ENCODE peak calls at places on chromosomes 3 and 15, in four cellular contexts. F, K, G and W are unnamed samples.

GRCh38 chr15:31276596-31277298 is 49.9 kb upstream of the KLF13 start:
- DNase-seq in G (no peak), F (no peak), K (no peak), W (peak; percentile 19)

GRCh38 chr15:82663186-82663600 is 16.0 kb upstream of the CPEB1 start:
- DNase-seq in K (peak; percentile 71), G (peak; percentile 16), F (no peak), W (peak; percentile 78)

GRCh38 chr3:168249048-168249538 is 153.4 kb upstream of the GOLIM4 start:
- DNase-seq in K (no peak), F (no peak), G (no peak), W (peak; percentile 68)

GRCh38 chr15:85583404-85584390 is 203.3 kb downstream of the AKAP13 start:
- DNase-seq in F (no peak), K (peak; percentile 60), G (no peak), W (peak; percentile 42)

GRCh38 chr15:57472861-57473260 is 96.6 kb downstream of the CGNL1 start:
- DNase-seq in F (no peak), K (no peak), G (no peak), W (no peak)

GRCh38 chr3:52052831-52053306 is 3.5 kb downstream of the DUSP7 start:
- DNase-seq in F (peak; percentile 49), K (no peak), G (peak; percentile 20), W (peak; percentile 63)

GRCh38 chr15:29788433-29789034 is 33.7 kb downstream of the TJP1 start:
- DNase-seq in F (no peak), G (no peak), K (no peak), W (no peak)

GRCh38 chr3:56131976-56132590 is 336.2 kb downstream of the ERC2 start:
- DNase-seq in K (peak; percentile 60), F (peak; percentile 24), G (no peak), W (no peak)

GRCh38 chr15:89893027-89893426 is 767 bp downstream of the AP3S2 start:
- DNase-seq in K (no peak), G (no peak), F (no peak), W (no peak)

GRCh38 chr15:100284701-100285100 is 57.1 kb downstream of the ADAMTS17 start:
- DNase-seq in G (no peak), K (no peak), F (no peak), W (no peak)

GRCh38 chr15:45892182-45892581 is 257.4 kb downstream of the SQOR start:
- DNase-seq in F (no peak), K (no peak), G (no peak), W (no peak)

GRCh38 chr15:80615783-80616391 is 79.2 kb upstream of the ABHD17C start:
- DNase-seq in K (peak; percentile 3), G (no peak), F (no peak), W (no peak)

GRCh38 chr3:58190882-58191281 is 19.9 kb downstream of the DNASE1L3 start:
- DNase-seq in K (no peak), F (no peak), G (no peak), W (no peak)

GRCh38 chr3:52406791-52407510 is 38.0 kb downstream of the SEMA3G start:
- DNase-seq in G (no peak), K (no peak), F (no peak), W (no peak)

GRCh38 chr3:159645874-159646273 is 342.8 kb upstream of the IL12A start:
- DNase-seq in K (no peak), G (no peak), F (no peak), W (no peak)

GRCh38 chr3:101212740-101213139 is 107.6 kb downstream of the IMPG2 start:
- DNase-seq in G (no peak), F (no peak), K (no peak), W (no peak)

GRCh38 chr3:41111011-41111410 is 88.3 kb upstream of the CTNNB1 start:
- DNase-seq in K (no peak), G (no peak), F (no peak), W (no peak)

GRCh38 chr15:70025413-70026296 is 72.1 kb downstream of the TLE3 start:
- DNase-seq in G (no peak), K (no peak), F (no peak), W (no peak)

GRCh38 chr15:67559158-67559557 is 16.7 kb downstream of the MAP2K5 start:
- DNase-seq in G (no peak), K (no peak), F (no peak), W (no peak)

GRCh38 chr15:77160562-77161481 is 89.9 kb upstream of the TSPAN3 start:
- DNase-seq in K (peak; percentile 89), F (no peak), G (no peak), W (peak; percentile 13)

GRCh38 chr15:45363334-45363733 is 15.0 kb downstream of the GATM start:
- DNase-seq in K (no peak), F (no peak), G (no peak), W (no peak)

GRCh38 chr15:74174966-74175270 is 1.4 kb downstream of the ISLR start:
- DNase-seq in G (no peak), K (no peak), F (no peak), W (no peak)

GRCh38 chr15:96234109-96234892 is 96.2 kb upstream of the NR2F2 start:
- DNase-seq in K (no peak), G (no peak), F (no peak), W (no peak)

GRCh38 chr3:156745766-156746165 is 71.4 kb downstream of the TIPARP start:
- DNase-seq in K (no peak), F (no peak), G (no peak), W (no peak)

GRCh38 chr3:149487598-149488197 is 13.2 kb downstream of the TM4SF4 start:
- DNase-seq in K (no peak), F (no peak), G (no peak), W (peak; percentile 38)

GRCh38 chr15:83207622-83208356 is at the start of gene HDGFL3:
- DNase-seq in F (peak; percentile 67), K (no peak), G (no peak), W (peak; percentile 62)

GRCh38 chr15:48242531-48242930 is 36.4 kb downstream of the SLC12A1 start:
- DNase-seq in G (no peak), K (no peak), F (no peak), W (no peak)

GRCh38 chr15:51076142-51076897 is 18.4 kb downstream of the TNFAIP8L3 start:
- DNase-seq in F (no peak), G (no peak), K (no peak), W (peak; percentile 55)

GRCh38 chr15:92000709-92001108 is 147.2 kb downstream of the SLCO3A1 start:
- DNase-seq in F (no peak), K (no peak), G (no peak), W (no peak)

GRCh38 chr15:85500060-85500708 is 119.8 kb downstream of the AKAP13 start:
- DNase-seq in G (no peak), F (no peak), K (no peak), W (no peak)

GRCh38 chr15:68602484-68603240 is 23.9 kb downstream of the CORO2B start:
- DNase-seq in K (no peak), F (peak; percentile 26), G (no peak), W (no peak)

GRCh38 chr3:178996399-178996798 is 75.2 kb downstream of the ZMAT3 start:
- DNase-seq in K (no peak), G (no peak), F (no peak), W (no peak)

GRCh38 chr3:122497425-122497824 is 17.3 kb downstream of the KPNA1 start:
- DNase-seq in G (no peak), F (no peak), K (peak; percentile 70), W (peak; percentile 30)

GRCh38 chr3:177473903-177474302 is 276.6 kb upstream of the TBL1XR1 start:
- DNase-seq in K (no peak), F (no peak), G (no peak), W (no peak)

GRCh38 chr3:59812778-59813558 is 763.1 kb upstream of the CFAP20DC start:
- DNase-seq in K (no peak), G (no peak), F (no peak), W (no peak)

GRCh38 chr15:46854559-46854958 is 862.7 kb upstream of the SEMA6D start:
- DNase-seq in F (no peak), G (no peak), K (no peak), W (no peak)

GRCh38 chr3:34005886-34006285 is 207.5 kb downstream of the PDCD6IP start:
- DNase-seq in G (no peak), F (no peak), K (no peak), W (no peak)

GRCh38 chr3:71069797-71070196 is 513.7 kb downstream of the FOXP1 start:
- DNase-seq in K (peak; percentile 38), F (peak; percentile 28), G (peak; percentile 60), W (peak; percentile 30)

GRCh38 chr3:152317956-152318355 is 49.2 kb downstream of the MBNL1 start:
- DNase-seq in K (no peak), F (no peak), G (no peak), W (no peak)

GRCh38 chr15:28942521-28943035 is 56.8 kb downstream of the APBA2 start:
- DNase-seq in G (no peak), K (no peak), F (no peak), W (no peak)